ENCODE peak calls at places on chromosomes 7 and 10, in six cellular contexts. One of them, this sample, is unnamed.

GRCh38 chr7:157013602-157014549 is 3.4 kb upstream of the MNX1 start:
- DNase-seq in brain microvascular endothelial cell: no peak
- DNase-seq in breast epithelium: no peak
- DNase-seq in hepatocyte: no peak
- DNase-seq in uterus: no peak
- DNase-seq in CD4-positive, CD25-positive, alpha-beta regulatory T cell: no peak
- DNase-seq in this sample: no peak

GRCh38 chr10:12162927-12163326 is 32.8 kb downstream of the NUDT5 start:
- DNase-seq in brain microvascular endothelial cell: no peak
- DNase-seq in hepatocyte: no peak
- DNase-seq in CD4-positive, CD25-positive, alpha-beta regulatory T cell: no peak
- DNase-seq in breast epithelium: no peak
- DNase-seq in uterus: no peak
- DNase-seq in this sample: no peak

GRCh38 chr10:74071151-74071550 is 73.2 kb downstream of the VCL start:
- DNase-seq in uterus: no peak
- DNase-seq in breast epithelium: no peak
- DNase-seq in brain microvascular endothelial cell: peak; percentile 72
- DNase-seq in hepatocyte: no peak
- DNase-seq in CD4-positive, CD25-positive, alpha-beta regulatory T cell: no peak
- DNase-seq in this sample: no peak

GRCh38 chr7:107047902-107048782 is 3.6 kb downstream of the PRKAR2B start:
- DNase-seq in breast epithelium: no peak
- DNase-seq in uterus: no peak
- DNase-seq in CD4-positive, CD25-positive, alpha-beta regulatory T cell: no peak
- DNase-seq in brain microvascular endothelial cell: no peak
- DNase-seq in hepatocyte: no peak
- DNase-seq in this sample: no peak

GRCh38 chr10:123102673-123103072 is 33.1 kb upstream of the HMX3 start:
- DNase-seq in breast epithelium: no peak
- DNase-seq in brain microvascular endothelial cell: no peak
- DNase-seq in uterus: no peak
- DNase-seq in hepatocyte: no peak
- DNase-seq in CD4-positive, CD25-positive, alpha-beta regulatory T cell: no peak
- DNase-seq in this sample: no peak

GRCh38 chr10:112374724-112375541 is 1.0 kb downstream of the ACSL5 start:
- DNase-seq in CD4-positive, CD25-positive, alpha-beta regulatory T cell: peak; percentile 26
- DNase-seq in breast epithelium: no peak
- DNase-seq in hepatocyte: no peak
- DNase-seq in brain microvascular endothelial cell: no peak
- DNase-seq in uterus: no peak
- DNase-seq in this sample: no peak

GRCh38 chr10:2772791-2773644 is 294.3 kb upstream of the PFKP start:
- DNase-seq in breast epithelium: no peak
- DNase-seq in brain microvascular endothelial cell: no peak
- DNase-seq in hepatocyte: no peak
- DNase-seq in uterus: no peak
- DNase-seq in CD4-positive, CD25-positive, alpha-beta regulatory T cell: no peak
- DNase-seq in this sample: no peak

GRCh38 chr10:12875100-12875499 is 126.4 kb downstream of the CCDC3 start:
- DNase-seq in brain microvascular endothelial cell: no peak
- DNase-seq in hepatocyte: peak; percentile 22
- DNase-seq in breast epithelium: peak; percentile 20
- DNase-seq in uterus: peak; percentile 45
- DNase-seq in CD4-positive, CD25-positive, alpha-beta regulatory T cell: no peak
- DNase-seq in this sample: no peak

GRCh38 chr10:29712108-29712507 is 77.3 kb upstream of the SVIL start:
- DNase-seq in CD4-positive, CD25-positive, alpha-beta regulatory T cell: no peak
- DNase-seq in breast epithelium: no peak
- DNase-seq in hepatocyte: no peak
- DNase-seq in brain microvascular endothelial cell: no peak
- DNase-seq in uterus: no peak
- DNase-seq in this sample: no peak

GRCh38 chr7:150717821-150718420 is 1.5 kb downstream of the GIMAP1 start:
- DNase-seq in brain microvascular endothelial cell: no peak
- DNase-seq in CD4-positive, CD25-positive, alpha-beta regulatory T cell: no peak
- DNase-seq in breast epithelium: no peak
- DNase-seq in uterus: no peak
- DNase-seq in hepatocyte: no peak
- DNase-seq in this sample: no peak

GRCh38 chr10:29068984-29069383 is 219.9 kb upstream of the LYZL1 start:
- DNase-seq in hepatocyte: no peak
- DNase-seq in CD4-positive, CD25-positive, alpha-beta regulatory T cell: no peak
- DNase-seq in uterus: no peak
- DNase-seq in breast epithelium: no peak
- DNase-seq in brain microvascular endothelial cell: no peak
- DNase-seq in this sample: no peak

GRCh38 chr7:158633055-158633956 is 45.7 kb upstream of the PTPRN2 start:
- DNase-seq in CD4-positive, CD25-positive, alpha-beta regulatory T cell: no peak
- DNase-seq in hepatocyte: no peak
- DNase-seq in breast epithelium: no peak
- DNase-seq in brain microvascular endothelial cell: no peak
- DNase-seq in uterus: no peak
- DNase-seq in this sample: no peak

GRCh38 chr10:106577266-106577665 is 587.2 kb downstream of the SORCS1 start:
- DNase-seq in brain microvascular endothelial cell: peak; percentile 31
- DNase-seq in hepatocyte: peak; percentile 59
- DNase-seq in breast epithelium: no peak
- DNase-seq in uterus: no peak
- DNase-seq in CD4-positive, CD25-positive, alpha-beta regulatory T cell: no peak
- DNase-seq in this sample: peak; percentile 26

GRCh38 chr10:46323176-46323575 is 36.4 kb downstream of the ANTXRL start:
- DNase-seq in brain microvascular endothelial cell: no peak
- DNase-seq in breast epithelium: no peak
- DNase-seq in CD4-positive, CD25-positive, alpha-beta regulatory T cell: no peak
- DNase-seq in uterus: no peak
- DNase-seq in hepatocyte: no peak
- DNase-seq in this sample: no peak

GRCh38 chr10:8511026-8511425 is 456.5 kb downstream of the GATA3 start:
- DNase-seq in CD4-positive, CD25-positive, alpha-beta regulatory T cell: no peak
- DNase-seq in uterus: no peak
- DNase-seq in breast epithelium: no peak
- DNase-seq in hepatocyte: no peak
- DNase-seq in brain microvascular endothelial cell: no peak
- DNase-seq in this sample: no peak

GRCh38 chr7:48173983-48174382 is 2.7 kb downstream of the ABCA13 start:
- DNase-seq in breast epithelium: no peak
- DNase-seq in CD4-positive, CD25-positive, alpha-beta regulatory T cell: no peak
- DNase-seq in brain microvascular endothelial cell: peak; percentile 56
- DNase-seq in uterus: no peak
- DNase-seq in hepatocyte: no peak
- DNase-seq in this sample: peak; percentile 2

GRCh38 chr10:29622382-29622885 is 12.3 kb downstream of the SVIL start:
- DNase-seq in hepatocyte: no peak
- DNase-seq in brain microvascular endothelial cell: no peak
- DNase-seq in breast epithelium: peak; percentile 12
- DNase-seq in uterus: no peak
- DNase-seq in CD4-positive, CD25-positive, alpha-beta regulatory T cell: no peak
- DNase-seq in this sample: no peak

GRCh38 chr7:132492841-132493445 is 83.3 kb downstream of the PLXNA4 start:
- DNase-seq in hepatocyte: no peak
- DNase-seq in uterus: no peak
- DNase-seq in breast epithelium: no peak
- DNase-seq in brain microvascular endothelial cell: no peak
- DNase-seq in CD4-positive, CD25-positive, alpha-beta regulatory T cell: no peak
- DNase-seq in this sample: no peak

GRCh38 chr7:132497098-132497497 is 79.2 kb downstream of the PLXNA4 start:
- DNase-seq in breast epithelium: no peak
- DNase-seq in CD4-positive, CD25-positive, alpha-beta regulatory T cell: no peak
- DNase-seq in brain microvascular endothelial cell: no peak
- DNase-seq in hepatocyte: no peak
- DNase-seq in uterus: no peak
- DNase-seq in this sample: no peak

GRCh38 chr7:132491546-132491945 is 84.7 kb downstream of the PLXNA4 start:
- DNase-seq in uterus: no peak
- DNase-seq in brain microvascular endothelial cell: no peak
- DNase-seq in CD4-positive, CD25-positive, alpha-beta regulatory T cell: no peak
- DNase-seq in breast epithelium: no peak
- DNase-seq in hepatocyte: no peak
- DNase-seq in this sample: no peak

GRCh38 chr7:132495931-132496330 is 80.3 kb downstream of the PLXNA4 start:
- DNase-seq in hepatocyte: no peak
- DNase-seq in CD4-positive, CD25-positive, alpha-beta regulatory T cell: no peak
- DNase-seq in brain microvascular endothelial cell: no peak
- DNase-seq in breast epithelium: no peak
- DNase-seq in uterus: no peak
- DNase-seq in this sample: no peak

DNA sequence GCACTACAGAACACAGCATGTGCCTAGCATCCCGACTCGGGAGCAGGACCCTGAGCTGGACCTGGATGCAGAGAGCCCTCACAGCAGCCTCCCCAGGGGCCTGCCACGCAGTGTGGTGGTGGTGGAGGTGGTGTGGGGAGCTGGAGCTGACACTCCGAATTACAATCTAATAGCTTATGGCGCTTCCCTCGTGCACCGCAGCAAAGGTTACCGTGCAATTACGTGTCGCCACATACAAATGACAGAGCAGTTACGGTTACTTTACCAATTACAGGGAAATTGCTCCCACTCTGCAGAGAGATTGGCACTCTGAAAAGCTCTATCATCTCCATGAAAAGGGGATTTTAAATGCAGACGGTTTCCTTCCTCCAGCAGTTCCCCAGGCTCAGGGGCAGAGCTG is 81.8 kb downstream of the PLXNA4 start:
- DNase-seq in uterus: no peak
- DNase-seq in CD4-positive, CD25-positive, alpha-beta regulatory T cell: no peak
- DNase-seq in brain microvascular endothelial cell: no peak
- DNase-seq in hepatocyte: no peak
- DNase-seq in breast epithelium: no peak
- DNase-seq in this sample: no peak
- H3K4me3 ChIP-seq in uterus: no peak overlapping the region
- H3K4me3 ChIP-seq in CD4-positive, CD25-positive, alpha-beta regulatory T cell: no peak overlapping the region
- H3K4me3 ChIP-seq in brain microvascular endothelial cell: no peak overlapping the region
- H3K4me3 ChIP-seq in hepatocyte: no peak overlapping the region
- H3K4me3 ChIP-seq in breast epithelium: no peak overlapping the region
- H3K4me3 ChIP-seq in this sample: no peak overlapping the region

DNA sequence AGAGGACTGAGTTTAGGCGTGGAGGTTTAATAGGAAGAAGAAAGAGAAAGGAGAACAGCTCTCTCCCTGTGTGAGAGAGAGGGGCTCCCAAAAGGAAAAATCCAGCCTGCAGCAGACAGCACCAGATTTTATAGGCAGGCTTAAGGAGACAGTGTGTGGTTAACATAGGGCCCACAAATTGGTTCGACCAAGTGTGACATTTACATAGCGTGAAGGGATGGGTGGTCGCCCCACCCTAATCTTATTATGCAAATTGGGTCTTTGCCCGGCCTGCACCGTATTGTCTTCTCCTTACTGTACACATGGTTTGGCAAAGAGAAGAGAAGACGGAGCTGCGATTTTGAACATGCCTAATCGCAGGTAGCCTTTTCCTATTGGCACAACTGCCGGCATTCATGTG is 756.3 kb downstream of the NXPH1 start:
- DNase-seq in CD4-positive, CD25-positive, alpha-beta regulatory T cell: no peak
- DNase-seq in breast epithelium: no peak
- DNase-seq in brain microvascular endothelial cell: no peak
- DNase-seq in hepatocyte: no peak
- DNase-seq in uterus: no peak
- DNase-seq in this sample: no peak
- H3K4me3 ChIP-seq in CD4-positive, CD25-positive, alpha-beta regulatory T cell: no peak overlapping the region
- H3K4me3 ChIP-seq in breast epithelium: no peak overlapping the region
- H3K4me3 ChIP-seq in brain microvascular endothelial cell: no peak overlapping the region
- H3K4me3 ChIP-seq in hepatocyte: no peak overlapping the region
- H3K4me3 ChIP-seq in uterus: no peak overlapping the region
- H3K4me3 ChIP-seq in this sample: no peak overlapping the region

DNA sequence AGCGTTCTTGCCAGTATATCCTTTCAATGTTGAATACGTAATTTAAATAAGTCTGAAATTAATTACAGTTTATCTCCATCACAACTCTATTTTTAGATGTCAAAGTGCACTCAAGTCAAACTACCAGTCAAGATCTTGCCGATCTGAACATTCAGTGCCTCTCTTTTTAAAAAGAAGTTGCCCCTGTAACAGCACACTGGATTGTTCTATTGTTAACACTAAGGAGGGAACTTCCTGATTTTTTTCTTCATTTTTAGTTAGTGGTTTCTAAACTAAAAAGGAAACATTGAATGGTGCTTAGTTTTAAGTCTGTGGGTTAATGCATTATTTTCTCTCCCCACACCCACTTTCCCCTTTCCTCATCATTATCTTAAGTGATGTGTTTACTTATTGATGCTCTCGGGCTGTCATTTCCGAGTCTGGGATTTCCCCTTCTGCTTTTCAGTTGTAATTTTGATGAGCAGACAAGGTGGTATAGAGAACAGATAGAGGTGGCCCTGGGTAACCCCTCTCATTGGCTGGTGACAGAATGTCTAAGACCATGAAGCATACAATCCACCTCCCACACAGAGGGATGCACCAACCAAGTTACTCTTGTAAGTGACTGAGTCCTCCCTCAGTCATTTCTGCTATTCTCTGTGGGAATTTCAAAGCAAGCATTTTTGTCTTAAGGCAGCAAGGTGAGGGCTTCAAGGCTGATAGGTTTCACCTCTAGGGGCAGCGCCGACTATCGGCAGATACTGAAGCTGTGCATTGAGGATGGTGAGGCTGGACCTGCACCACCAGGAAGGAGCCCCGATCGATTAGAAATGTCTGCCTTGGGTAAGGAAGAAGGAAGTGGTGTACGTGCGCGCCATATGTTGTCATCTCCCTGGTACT is 49.4 kb downstream of the CHN2 start:
- DNase-seq in uterus: no peak
- DNase-seq in brain microvascular endothelial cell: no peak
- DNase-seq in breast epithelium: no peak
- DNase-seq in CD4-positive, CD25-positive, alpha-beta regulatory T cell: no peak
- DNase-seq in hepatocyte: no peak
- DNase-seq in this sample: no peak
- H3K4me3 ChIP-seq in uterus: no peak overlapping the region
- H3K4me3 ChIP-seq in brain microvascular endothelial cell: no peak overlapping the region
- H3K4me3 ChIP-seq in breast epithelium: no peak overlapping the region
- H3K4me3 ChIP-seq in CD4-positive, CD25-positive, alpha-beta regulatory T cell: no peak overlapping the region
- H3K4me3 ChIP-seq in hepatocyte: no peak overlapping the region
- H3K4me3 ChIP-seq in this sample: no peak overlapping the region

GRCh38 chr7:50281680-50282445 is 22.7 kb upstream of the IKZF1 start:
- DNase-seq in CD4-positive, CD25-positive, alpha-beta regulatory T cell: no peak
- DNase-seq in hepatocyte: no peak
- DNase-seq in uterus: no peak
- DNase-seq in brain microvascular endothelial cell: no peak
- DNase-seq in breast epithelium: no peak
- DNase-seq in this sample: no peak
- H3K4me3 ChIP-seq in CD4-positive, CD25-positive, alpha-beta regulatory T cell: peak overlapping the region; percentile 9
- H3K4me3 ChIP-seq in hepatocyte: no peak overlapping the region
- H3K4me3 ChIP-seq in uterus: no peak overlapping the region
- H3K4me3 ChIP-seq in brain microvascular endothelial cell: no peak overlapping the region
- H3K4me3 ChIP-seq in breast epithelium: no peak overlapping the region
- H3K4me3 ChIP-seq in this sample: no peak overlapping the region

DNA sequence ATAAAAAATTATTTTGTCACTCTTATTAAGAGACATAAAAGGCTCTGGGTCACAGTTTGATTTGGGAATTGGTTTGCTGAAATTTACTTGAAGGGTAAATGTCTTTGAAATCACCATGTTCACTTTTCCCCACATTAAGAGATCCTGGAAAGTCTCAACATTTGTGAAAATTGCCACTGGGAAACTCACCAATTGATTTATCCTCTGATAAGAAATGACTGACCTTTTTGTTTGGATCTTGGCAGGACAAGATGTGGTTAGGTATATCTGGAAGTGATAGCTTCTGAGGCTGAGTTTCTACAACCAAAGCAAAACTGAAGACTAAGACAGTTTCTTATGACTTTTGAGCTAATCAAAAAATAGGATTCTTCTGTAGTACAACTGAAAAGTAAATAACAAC is 107.1 kb upstream of the TMEM106B start:
- DNase-seq in brain microvascular endothelial cell: no peak
- DNase-seq in CD4-positive, CD25-positive, alpha-beta regulatory T cell: no peak
- DNase-seq in uterus: no peak
- DNase-seq in breast epithelium: no peak
- DNase-seq in hepatocyte: no peak
- DNase-seq in this sample: no peak
- H3K4me3 ChIP-seq in brain microvascular endothelial cell: no peak overlapping the region
- H3K4me3 ChIP-seq in CD4-positive, CD25-positive, alpha-beta regulatory T cell: no peak overlapping the region
- H3K4me3 ChIP-seq in uterus: no peak overlapping the region
- H3K4me3 ChIP-seq in breast epithelium: no peak overlapping the region
- H3K4me3 ChIP-seq in hepatocyte: no peak overlapping the region
- H3K4me3 ChIP-seq in this sample: no peak overlapping the region